ENCODE peak calls at places on chromosomes 4 and X, in five cellular contexts. U is OCI-M1; R is stimulated activated naive CD8-positive, alpha-beta T cell treated with anti-CD3 and anti-CD28 coated beads, Interleukin-15, Interleukin-2, amounts not matched to agents 100 U/mL and 50 U/mL, for 24 hours; G is fibroblast of gingiva; L is nucleus accumbens. T is an unnamed sample.

GRCh38 chrX:42028113-42028512 is 104.8 kb upstream of the CASK start:
- DNase-seq in G (no peak), L (no peak), U (peak), R (no peak), T (no peak)

GRCh38 chr4:72677886-72678285 is 108.9 kb upstream of the ADAMTS3 start:
- DNase-seq in R (no peak), L (no peak), G (no peak), U (no peak), T (no peak)

GRCh38 chr4:152909901-152910300 is 26.2 kb upstream of the FHDC1 start:
- DNase-seq in G (no peak), R (no peak), U (no peak), L (no peak), T (no peak)

GRCh38 chr4:71460368-71460767 is 121.5 kb downstream of the SLC4A4 start:
- DNase-seq in G (no peak), U (no peak), R (no peak), L (no peak), T (no peak)

GRCh38 chr4:24643774-24644520 is 59.6 kb upstream of the DHX15 start:
- DNase-seq in U (peak), G (peak), R (no peak), L (no peak), T (no peak)

GRCh38 chr4:156931267-156931666 is 40.3 kb downstream of the PDGFC start:
- DNase-seq in L (no peak), G (peak), U (no peak), R (no peak), T (peak)

GRCh38 chr4:1348014-1348513 is 1.1 kb downstream of the UVSSA start:
- DNase-seq in U (no peak), G (no peak), L (no peak), R (no peak), T (no peak)

GRCh38 chr4:1446502-1447153 is 40.4 kb upstream of the NKX1-1 start:
- DNase-seq in L (no peak), U (no peak), R (no peak), G (no peak), T (no peak)

GRCh38 chr4:121796283-121796682 is 4.8 kb upstream of the EXOSC9 start:
- DNase-seq in R (no peak), U (no peak), L (no peak), G (no peak), T (no peak)

GRCh38 chr4:932713-933070 is 432 bp downstream of the TMEM175 start:
- DNase-seq in L (no peak), U (peak), R (no peak), G (no peak), T (no peak)

T was measured in HFFc6.